ENCODE peak calls at places on chromosomes 5 and 9, in six cellular contexts. One of them, this sample, is unnamed.

GRCh38 chr9:130192600-130192999 is 20.4 kb downstream of the NCS1 start:
- DNase-seq in heart right ventricle: no peak
- DNase-seq in A549: no peak
- DNase-seq in lung: no peak
- DNase-seq in CD4-positive, alpha-beta T cell: no peak
- DNase-seq in WERI-Rb-1: no peak
- DNase-seq in this sample: no peak

GRCh38 chr9:347667-348292 is 133.1 kb downstream of the DOCK8 start:
- DNase-seq in heart right ventricle: no peak
- DNase-seq in A549: peak; percentile 54
- DNase-seq in lung: no peak
- DNase-seq in CD4-positive, alpha-beta T cell: no peak
- DNase-seq in WERI-Rb-1: no peak
- DNase-seq in this sample: no peak

GRCh38 chr9:104927216-104927911 is 591 bp downstream of the ABCA1 start:
- DNase-seq in heart right ventricle: no peak
- DNase-seq in A549: peak; percentile 66
- DNase-seq in lung: no peak
- DNase-seq in CD4-positive, alpha-beta T cell: peak; percentile 5
- DNase-seq in WERI-Rb-1: peak; percentile 30
- DNase-seq in this sample: peak; percentile 85

GRCh38 chr5:134022333-134022732 is 17.6 kb upstream of the VDAC1 start:
- DNase-seq in heart right ventricle: no peak
- DNase-seq in A549: no peak
- DNase-seq in lung: no peak
- DNase-seq in CD4-positive, alpha-beta T cell: no peak
- DNase-seq in WERI-Rb-1: no peak
- DNase-seq in this sample: no peak

GRCh38 chr9:114278881-114279570 is 43.9 kb upstream of the ORM1 start:
- DNase-seq in heart right ventricle: no peak
- DNase-seq in A549: peak; percentile 85
- DNase-seq in lung: no peak
- DNase-seq in CD4-positive, alpha-beta T cell: no peak
- DNase-seq in WERI-Rb-1: peak; percentile 3
- DNase-seq in this sample: peak; percentile 41

GRCh38 chr5:167658890-167659289 is 632.6 kb upstream of the WWC1 start:
- DNase-seq in heart right ventricle: no peak
- DNase-seq in A549: no peak
- DNase-seq in lung: no peak
- DNase-seq in CD4-positive, alpha-beta T cell: no peak
- DNase-seq in WERI-Rb-1: no peak
- DNase-seq in this sample: no peak

GRCh38 chr5:153441997-153442396 is 48.5 kb upstream of the GRIA1 start:
- DNase-seq in heart right ventricle: no peak
- DNase-seq in A549: no peak
- DNase-seq in lung: no peak
- DNase-seq in CD4-positive, alpha-beta T cell: no peak
- DNase-seq in WERI-Rb-1: no peak
- DNase-seq in this sample: no peak

GRCh38 chr9:34139477-34140146 is 13.1 kb upstream of the DCAF12 start:
- DNase-seq in heart right ventricle: peak; percentile 77
- DNase-seq in A549: peak; percentile 70
- DNase-seq in lung: peak; percentile 65
- DNase-seq in CD4-positive, alpha-beta T cell: no peak
- DNase-seq in WERI-Rb-1: no peak
- DNase-seq in this sample: peak; percentile 48

GRCh38 chr9:73270967-73271722 is 119.5 kb downstream of the ANXA1 start:
- DNase-seq in heart right ventricle: no peak
- DNase-seq in A549: peak; percentile 77
- DNase-seq in lung: no peak
- DNase-seq in CD4-positive, alpha-beta T cell: no peak
- DNase-seq in WERI-Rb-1: no peak
- DNase-seq in this sample: no peak

GRCh38 chr9:72529531-72529930 is 8.1 kb downstream of the TMC1 start:
- DNase-seq in heart right ventricle: no peak
- DNase-seq in A549: no peak
- DNase-seq in lung: no peak
- DNase-seq in CD4-positive, alpha-beta T cell: no peak
- DNase-seq in WERI-Rb-1: no peak
- DNase-seq in this sample: no peak

GRCh38 chr9:19698960-19699359 is 89.9 kb downstream of the SLC24A2 start:
- DNase-seq in heart right ventricle: no peak
- DNase-seq in A549: no peak
- DNase-seq in lung: no peak
- DNase-seq in CD4-positive, alpha-beta T cell: no peak
- DNase-seq in WERI-Rb-1: no peak
- DNase-seq in this sample: peak; percentile 69

GRCh38 chr5:14173419-14174234 is 30.5 kb downstream of the TRIO start:
- DNase-seq in heart right ventricle: no peak
- DNase-seq in A549: no peak
- DNase-seq in lung: no peak
- DNase-seq in CD4-positive, alpha-beta T cell: no peak
- DNase-seq in WERI-Rb-1: peak; percentile 83
- DNase-seq in this sample: no peak

GRCh38 chr5:51382759-51383493 is at the start of gene ISL1:
- DNase-seq in heart right ventricle: no peak
- DNase-seq in A549: peak; percentile 60
- DNase-seq in lung: peak; percentile 35
- DNase-seq in CD4-positive, alpha-beta T cell: no peak
- DNase-seq in WERI-Rb-1: no peak
- DNase-seq in this sample: peak; percentile 97

GRCh38 chr9:98162638-98163037 is 29.8 kb downstream of the CORO2A start:
- DNase-seq in heart right ventricle: no peak
- DNase-seq in A549: no peak
- DNase-seq in lung: no peak
- DNase-seq in CD4-positive, alpha-beta T cell: no peak
- DNase-seq in WERI-Rb-1: no peak
- DNase-seq in this sample: no peak

GRCh38 chr9:17222932-17223331 is 88.1 kb downstream of the CNTLN start:
- DNase-seq in heart right ventricle: no peak
- DNase-seq in A549: no peak
- DNase-seq in lung: no peak
- DNase-seq in CD4-positive, alpha-beta T cell: no peak
- DNase-seq in WERI-Rb-1: no peak
- DNase-seq in this sample: no peak

GRCh38 chr9:92538541-92538940 is 2.8 kb upstream of the ECM2 start:
- DNase-seq in heart right ventricle: no peak
- DNase-seq in A549: no peak
- DNase-seq in lung: no peak
- DNase-seq in CD4-positive, alpha-beta T cell: no peak
- DNase-seq in WERI-Rb-1: no peak
- DNase-seq in this sample: no peak

GRCh38 chr9:83346655-83347393 is 191.4 kb downstream of the FRMD3 start:
- DNase-seq in heart right ventricle: no peak
- DNase-seq in A549: no peak
- DNase-seq in lung: no peak
- DNase-seq in CD4-positive, alpha-beta T cell: no peak
- DNase-seq in WERI-Rb-1: peak; percentile 20
- DNase-seq in this sample: no peak

GRCh38 chr5:102910240-102911226 is 155.4 kb downstream of the PAM start:
- DNase-seq in heart right ventricle: no peak
- DNase-seq in A549: peak; percentile 15
- DNase-seq in lung: no peak
- DNase-seq in CD4-positive, alpha-beta T cell: no peak
- DNase-seq in WERI-Rb-1: no peak
- DNase-seq in this sample: no peak

GRCh38 chr9:121268598-121269029 is 652 bp downstream of the GSN start:
- DNase-seq in heart right ventricle: no peak
- DNase-seq in A549: no peak
- DNase-seq in lung: no peak
- DNase-seq in CD4-positive, alpha-beta T cell: no peak
- DNase-seq in WERI-Rb-1: no peak
- DNase-seq in this sample: no peak

GRCh38 chr5:168654225-168654624 is 75.1 kb upstream of the PANK3 start:
- DNase-seq in heart right ventricle: peak; percentile 29
- DNase-seq in A549: no peak
- DNase-seq in lung: no peak
- DNase-seq in CD4-positive, alpha-beta T cell: no peak
- DNase-seq in WERI-Rb-1: peak; percentile 35
- DNase-seq in this sample: peak; percentile 23

GRCh38 chr9:98008764-98009163 is 25.6 kb downstream of the ANP32B start:
- DNase-seq in heart right ventricle: no peak
- DNase-seq in A549: no peak
- DNase-seq in lung: no peak
- DNase-seq in CD4-positive, alpha-beta T cell: no peak
- DNase-seq in WERI-Rb-1: no peak
- DNase-seq in this sample: no peak

GRCh38 chr9:88852794-88853193 is 138.5 kb upstream of the S1PR3 start:
- DNase-seq in heart right ventricle: peak; percentile 46
- DNase-seq in A549: peak; percentile 82
- DNase-seq in lung: no peak
- DNase-seq in CD4-positive, alpha-beta T cell: no peak
- DNase-seq in WERI-Rb-1: no peak
- DNase-seq in this sample: no peak

GRCh38 chr5:67578011-67578410 is 381.4 kb upstream of the CD180 start:
- DNase-seq in heart right ventricle: no peak
- DNase-seq in A549: no peak
- DNase-seq in lung: no peak
- DNase-seq in CD4-positive, alpha-beta T cell: no peak
- DNase-seq in WERI-Rb-1: no peak
- DNase-seq in this sample: no peak

GRCh38 chr5:1959911-1960581 is 77.3 kb upstream of the IRX4 start:
- DNase-seq in heart right ventricle: no peak
- DNase-seq in A549: no peak
- DNase-seq in lung: no peak
- DNase-seq in CD4-positive, alpha-beta T cell: no peak
- DNase-seq in WERI-Rb-1: no peak
- DNase-seq in this sample: peak; percentile 28

GRCh38 chr5:53427965-53428364 is 52.5 kb upstream of the FST start:
- DNase-seq in heart right ventricle: no peak
- DNase-seq in A549: no peak
- DNase-seq in lung: no peak
- DNase-seq in CD4-positive, alpha-beta T cell: no peak
- DNase-seq in WERI-Rb-1: no peak
- DNase-seq in this sample: no peak

GRCh38 chr5:168850683-168851082 is 271.5 kb upstream of the PANK3 start:
- DNase-seq in heart right ventricle: no peak
- DNase-seq in A549: no peak
- DNase-seq in lung: no peak
- DNase-seq in CD4-positive, alpha-beta T cell: no peak
- DNase-seq in WERI-Rb-1: no peak
- DNase-seq in this sample: no peak

GRCh38 chr9:87607859-87608258 is 110.2 kb downstream of the DAPK1 start:
- DNase-seq in heart right ventricle: no peak
- DNase-seq in A549: no peak
- DNase-seq in lung: no peak
- DNase-seq in CD4-positive, alpha-beta T cell: no peak
- DNase-seq in WERI-Rb-1: no peak
- DNase-seq in this sample: no peak

GRCh38 chr5:152688561-152689274 is 283.6 kb upstream of the NMUR2 start:
- DNase-seq in heart right ventricle: no peak
- DNase-seq in A549: peak; percentile 54
- DNase-seq in lung: peak; percentile 42
- DNase-seq in CD4-positive, alpha-beta T cell: no peak
- DNase-seq in WERI-Rb-1: peak; percentile 23
- DNase-seq in this sample: no peak

GRCh38 chr5:133376986-133377385 is 235.4 kb downstream of the FSTL4 start:
- DNase-seq in heart right ventricle: no peak
- DNase-seq in A549: no peak
- DNase-seq in lung: no peak
- DNase-seq in CD4-positive, alpha-beta T cell: no peak
- DNase-seq in WERI-Rb-1: no peak
- DNase-seq in this sample: no peak

GRCh38 chr9:6739218-6739617 is 18.6 kb upstream of the KDM4C start:
- DNase-seq in heart right ventricle: no peak
- DNase-seq in A549: peak; percentile 26
- DNase-seq in lung: no peak
- DNase-seq in CD4-positive, alpha-beta T cell: no peak
- DNase-seq in WERI-Rb-1: no peak
- DNase-seq in this sample: no peak

GRCh38 chr5:74212336-74212735 is 428.2 kb downstream of the ENC1 start:
- DNase-seq in heart right ventricle: no peak
- DNase-seq in A549: peak; percentile 39
- DNase-seq in lung: no peak
- DNase-seq in CD4-positive, alpha-beta T cell: no peak
- DNase-seq in WERI-Rb-1: peak; percentile 63
- DNase-seq in this sample: peak; percentile 88

GRCh38 chr9:9791621-9792020 is 821.2 kb downstream of the PTPRD start:
- DNase-seq in heart right ventricle: no peak
- DNase-seq in A549: peak; percentile 11
- DNase-seq in lung: no peak
- DNase-seq in CD4-positive, alpha-beta T cell: no peak
- DNase-seq in WERI-Rb-1: no peak
- DNase-seq in this sample: no peak
- TF ChIP-seq CTCF in heart right ventricle: peak; percentile 10
- TF ChIP-seq CTCF in A549: no peak
- TF ChIP-seq CTCF in lung: no peak
- TF ChIP-seq CTCF in CD4-positive, alpha-beta T cell: no peak
- TF ChIP-seq CTCF in WERI-Rb-1: no peak
- TF ChIP-seq CTCF in this sample: peak; percentile 36

DNA sequence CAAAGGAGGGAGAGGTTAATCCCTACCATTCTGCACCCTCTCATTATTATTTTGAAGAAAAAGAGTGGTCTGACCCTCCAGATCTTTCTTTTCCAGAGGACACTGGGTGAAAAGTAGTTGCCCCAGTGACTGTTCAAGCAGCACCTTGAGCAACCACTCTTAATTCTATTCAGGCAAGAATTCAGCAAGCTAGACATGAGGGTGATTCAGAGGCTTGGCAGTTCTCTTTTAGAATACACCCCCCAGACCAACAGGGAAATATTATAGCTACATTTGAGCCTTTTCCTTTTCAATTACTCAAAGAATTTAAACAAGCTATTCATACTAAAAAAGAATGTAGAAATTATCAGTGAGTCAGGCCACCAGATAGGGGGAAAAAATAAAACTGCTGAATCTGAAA is 178.3 kb downstream of the MRPS30 start:
- DNase-seq in heart right ventricle: no peak
- DNase-seq in A549: no peak
- DNase-seq in lung: no peak
- DNase-seq in CD4-positive, alpha-beta T cell: no peak
- DNase-seq in WERI-Rb-1: no peak
- DNase-seq in this sample: no peak
- H3K9me3 ChIP-seq in heart right ventricle: peaks cover 4% of the 10 kb centered on the region
- H3K9me3 ChIP-seq in A549: peaks cover 4% of the 10 kb centered on the region
- H3K9me3 ChIP-seq in lung: peaks cover 10% of the 10 kb centered on the region
- H3K9me3 ChIP-seq in CD4-positive, alpha-beta T cell: peaks cover 33% of the 10 kb centered on the region
- H3K9me3 ChIP-seq in WERI-Rb-1: peaks cover 6% of the 10 kb centered on the region
- H3K9me3 ChIP-seq in this sample: peaks cover 41% of the 10 kb centered on the region

GRCh38 chr5:57889558-57889957 is 406.9 kb upstream of the ACTBL2 start:
- DNase-seq in heart right ventricle: peak; percentile 36
- DNase-seq in A549: peak; percentile 87
- DNase-seq in lung: no peak
- DNase-seq in CD4-positive, alpha-beta T cell: no peak
- DNase-seq in WERI-Rb-1: peak; percentile 36
- DNase-seq in this sample: peak; percentile 57
- TF ChIP-seq CTCF in heart right ventricle: peak; percentile 48
- TF ChIP-seq CTCF in A549: peak; percentile 72
- TF ChIP-seq CTCF in lung: no peak
- TF ChIP-seq CTCF in CD4-positive, alpha-beta T cell: no peak
- TF ChIP-seq CTCF in WERI-Rb-1: peak; percentile 68
- TF ChIP-seq CTCF in this sample: peak; percentile 51

DNA sequence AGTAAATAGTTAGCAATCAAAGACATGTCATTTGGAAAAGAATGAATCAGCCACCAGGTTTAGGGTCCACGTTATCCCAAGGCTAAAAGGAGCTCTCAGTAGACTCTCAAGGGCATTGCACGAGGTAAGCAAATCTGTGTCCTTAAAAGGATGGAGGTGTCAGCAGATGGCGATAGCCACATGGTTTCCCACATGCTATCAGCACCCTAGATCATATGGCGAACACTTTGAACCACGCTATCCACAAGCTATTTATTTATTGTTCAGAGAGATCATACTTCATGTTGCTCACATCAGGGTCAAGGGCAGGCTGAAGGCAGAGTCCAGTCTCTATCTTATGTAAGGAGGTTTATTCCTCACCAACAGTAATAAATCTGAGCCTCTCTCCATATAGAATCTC is 43.7 kb downstream of the CDH6 start:
- DNase-seq in heart right ventricle: no peak
- DNase-seq in A549: peak; percentile 11
- DNase-seq in lung: no peak
- DNase-seq in CD4-positive, alpha-beta T cell: no peak
- DNase-seq in WERI-Rb-1: peak; percentile 39
- DNase-seq in this sample: peak; percentile 49
- H3K9me3 ChIP-seq in heart right ventricle: no peaks in the 10 kb centered on the region
- H3K9me3 ChIP-seq in A549: no peaks in the 10 kb centered on the region
- H3K9me3 ChIP-seq in lung: no peaks in the 10 kb centered on the region
- H3K9me3 ChIP-seq in CD4-positive, alpha-beta T cell: no peaks in the 10 kb centered on the region
- H3K9me3 ChIP-seq in WERI-Rb-1: no peaks in the 10 kb centered on the region
- H3K9me3 ChIP-seq in this sample: no peaks in the 10 kb centered on the region